ENCODE peak calls at places on chromosomes 5 and 9, in four cellular contexts. R, P, Z and G are unnamed samples.

GRCh38 chr5:80346055-80346454 is 26.3 kb downstream of the SPZ1 start:
- DNase-seq in R (no peak), P (peak), Z (no peak), G (peak)

GRCh38 chr9:127680846-127681245 is 25.9 kb upstream of the CFAP157 start:
- DNase-seq in R (no peak), P (no peak), Z (no peak), G (no peak)

GRCh38 chr5:116732591-116732990 is 158.0 kb upstream of the SEMA6A start:
- DNase-seq in R (no peak), P (peak), Z (no peak), G (no peak)

GRCh38 chr9:109767404-109767803 is 12.6 kb upstream of the PALM2AKAP2 start:
- DNase-seq in R (no peak), P (peak), Z (peak), G (no peak)

GRCh38 chr9:37061763-37062162 is 27.7 kb upstream of the PAX5 start:
- DNase-seq in R (no peak), P (no peak), Z (no peak), G (peak)

GRCh38 chr5:128053291-128053954 is 30.1 kb upstream of the SLC12A2 start:
- DNase-seq in R (no peak), P (no peak), Z (no peak), G (no peak)

GRCh38 chr5:62786099-62786498 is 207.5 kb downstream of the LRRC70 start:
- DNase-seq in R (no peak), P (no peak), Z (no peak), G (no peak)

GRCh38 chr9:127388856-127389238 is 8.1 kb upstream of the SLC2A8 start:
- DNase-seq in R (no peak), P (no peak), Z (no peak), G (peak)

GRCh38 chr5:78504726-78505431 is 143.7 kb downstream of the LHFPL2 start:
- DNase-seq in R (no peak), P (peak), Z (no peak), G (peak)

GRCh38 chr9:95130484-95130883 is 187.0 kb downstream of the FANCC start:
- DNase-seq in R (no peak), P (peak), Z (no peak), G (no peak)

GRCh38 chr5:110846621-110847020 is 107.8 kb downstream of the SLC25A46 start:
- DNase-seq in R (no peak), P (no peak), Z (no peak), G (peak)

GRCh38 chr5:143889986-143890385 is 78.0 kb downstream of the HMHB1 start:
- DNase-seq in R (no peak), P (no peak), Z (no peak), G (peak)

GRCh38 chr9:136853596-136854112 is 1.5 kb downstream of the MAMDC4 start:
- DNase-seq in R (no peak), P (no peak), Z (peak), G (no peak)

GRCh38 chr9:91945277-91946074 is 4.6 kb downstream of the ROR2 start:
- DNase-seq in R (no peak), P (peak), Z (no peak), G (peak)

GRCh38 chr5:82349651-82350050 is 71.5 kb upstream of the RPS23 start:
- DNase-seq in R (peak), P (peak), Z (peak), G (no peak)

GRCh38 chr5:132238169-132238744 is 10.6 kb upstream of the P4HA2 start:
- DNase-seq in R (peak), P (peak), Z (peak), G (peak)

GRCh38 chr9:101463397-101463796 is 27.8 kb upstream of the ALDOB start:
- DNase-seq in R (no peak), P (no peak), Z (no peak), G (no peak)

GRCh38 chr5:166285385-166285784 is 2006.1 kb upstream of the WWC1 start:
- DNase-seq in R (no peak), P (peak), Z (no peak), G (no peak)

GRCh38 chr5:102738037-102738436 is 17.1 kb upstream of the PAM start:
- DNase-seq in R (no peak), P (no peak), Z (no peak), G (no peak)

GRCh38 chr5:156594406-156594805 is 255.7 kb upstream of the PPP1R2B start:
- DNase-seq in R (no peak), P (no peak), Z (no peak), G (no peak)

GRCh38 chr9:111399772-111400563 is 69.9 kb upstream of the OR2K2 start:
- DNase-seq in R (no peak), P (peak), Z (peak), G (no peak)

GRCh38 chr9:76644171-76644570 is 120.1 kb upstream of the PCA3 start:
- DNase-seq in R (no peak), P (no peak), Z (no peak), G (no peak)

GRCh38 chr9:134167530-134167931 is 3.2 kb upstream of the RNU6ATAC start:
- DNase-seq in R (no peak), P (no peak), Z (no peak), G (peak)

GRCh38 chr5:26553079-26553478 is 485.3 kb downstream of the CDH9 start:
- DNase-seq in R (peak), P (no peak), Z (no peak), G (no peak)

GRCh38 chr5:137303509-137303908 is 195.6 kb downstream of the SPOCK1 start:
- DNase-seq in R (no peak), P (no peak), Z (no peak), G (no peak)

GRCh38 chr5:172618574-172619365 is 22.3 kb upstream of the NEURL1B start:
- DNase-seq in R (no peak), P (no peak), Z (no peak), G (no peak)

GRCh38 chr9:121105531-121105930 is 30.8 kb downstream of the CNTRL start:
- DNase-seq in R (no peak), P (peak), Z (no peak), G (no peak)

GRCh38 chr5:155726267-155726666 is 600.7 kb upstream of the SGCD start:
- DNase-seq in R (peak), P (peak), Z (peak), G (no peak)

GRCh38 chr9:87084407-87084806 is 137.1 kb upstream of the GAS1 start:
- DNase-seq in R (no peak), P (no peak), Z (no peak), G (no peak)

GRCh38 chr5:84635235-84636055 is 250.8 kb upstream of the EDIL3 start:
- DNase-seq in R (no peak), P (no peak), Z (no peak), G (no peak)

GRCh38 chr5:95628933-95629332 is 9.0 kb downstream of the GPR150 start:
- DNase-seq in R (no peak), P (peak), Z (no peak), G (peak)

GRCh38 chr9:76654575-76654974 is 109.7 kb upstream of the PCA3 start:
- DNase-seq in R (no peak), P (no peak), Z (no peak), G (peak)

GRCh38 chr9:124320062-124320973 is 62.6 kb downstream of the NEK6 start:
- DNase-seq in R (peak), P (peak), Z (peak), G (peak)

GRCh38 chr5:143395638-143396352 is 7.7 kb downstream of the NR3C1 start:
- DNase-seq in R (no peak), P (no peak), Z (no peak), G (no peak)

GRCh38 chr5:127884416-127884815 is 181.2 kb downstream of the CCDC192 start:
- DNase-seq in R (no peak), P (no peak), Z (no peak), G (no peak)

GRCh38 chr5:83964235-83964634 is 243.6 kb upstream of the HAPLN1 start:
- DNase-seq in R (no peak), P (peak), Z (no peak), G (peak)

GRCh38 chr9:104553261-104553660 is 15.7 kb upstream of the OR13C8 start:
- DNase-seq in R (no peak), P (no peak), Z (no peak), G (no peak)

GRCh38 chr9:114606597-114607207 is 4.4 kb upstream of the TMEM268 start:
- DNase-seq in R (no peak), P (no peak), Z (no peak), G (no peak)

GRCh38 chr5:62333250-62333800 is 27.3 kb downstream of the KIF2A start:
- DNase-seq in R (no peak), P (no peak), Z (no peak), G (no peak)

DNA sequence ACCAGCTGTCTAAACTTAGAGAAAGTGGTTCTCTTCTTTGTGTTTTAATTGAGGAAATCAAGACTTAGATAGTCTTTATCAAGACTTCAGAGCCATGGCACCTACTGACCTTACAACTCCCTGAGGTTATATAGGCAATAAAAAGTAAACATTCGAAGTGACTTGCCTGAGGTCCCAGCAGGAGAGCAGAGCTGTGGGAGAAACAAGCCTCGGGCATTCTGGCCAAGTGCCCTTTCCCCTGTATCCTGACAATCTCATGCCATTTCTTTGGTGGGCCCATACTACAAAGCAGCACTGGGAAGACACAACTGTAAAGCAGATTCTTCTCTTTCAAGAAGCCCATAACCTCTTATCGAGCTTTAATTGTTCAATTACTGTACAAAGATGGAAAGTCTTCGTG is 23.1 kb downstream of the FREM1 start:
- DNase-seq in R (no peak), P (no peak), Z (no peak), G (no peak)
- H2BK5ac ChIP-seq in R (no peak), P (no peak), Z (no peak), G (no peak)

GRCh38 chr5:67311208-67311607 is 114.6 kb upstream of the CD180 start:
- DNase-seq in R (no peak), P (no peak), Z (no peak), G (no peak)

GRCh38 chr5:67315082-67315801 is 118.6 kb upstream of the CD180 start:
- DNase-seq in R (peak), P (peak), Z (no peak), G (peak)

GRCh38 chr5:67318746-67319145 is 122.1 kb upstream of the CD180 start:
- DNase-seq in R (no peak), P (no peak), Z (no peak), G (no peak)

GRCh38 chr5:67319935-67320725 is 123.5 kb upstream of the CD180 start:
- DNase-seq in R (no peak), P (no peak), Z (no peak), G (peak)

DNA sequence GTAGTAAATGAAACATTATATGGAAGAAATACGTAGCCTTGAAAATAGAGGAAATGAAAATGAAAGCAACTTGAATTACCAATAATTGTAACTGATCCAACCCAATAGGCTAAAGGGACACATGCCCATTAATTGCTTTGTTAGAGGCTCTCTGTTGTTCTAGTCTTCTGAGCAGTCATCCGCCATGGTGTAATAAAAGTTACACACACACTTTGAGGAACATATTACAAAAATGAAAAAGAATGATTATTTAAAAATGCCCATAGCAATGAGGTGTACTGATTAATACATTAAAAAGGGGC is 119.2 kb upstream of the CD180 start:
- DNase-seq in R (no peak), P (no peak), Z (no peak), G (no peak)
- H2BK120ac ChIP-seq in R (no peak), P (no peak), Z (no peak), G (no peak)

GRCh38 chr5:15499528-15500325 is at the start of gene FBXL7:
- DNase-seq in R (peak), P (peak), Z (peak), G (no peak)
- H3K9ac ChIP-seq in R (peak), P (peak), Z (peak), G (peak)

DNA sequence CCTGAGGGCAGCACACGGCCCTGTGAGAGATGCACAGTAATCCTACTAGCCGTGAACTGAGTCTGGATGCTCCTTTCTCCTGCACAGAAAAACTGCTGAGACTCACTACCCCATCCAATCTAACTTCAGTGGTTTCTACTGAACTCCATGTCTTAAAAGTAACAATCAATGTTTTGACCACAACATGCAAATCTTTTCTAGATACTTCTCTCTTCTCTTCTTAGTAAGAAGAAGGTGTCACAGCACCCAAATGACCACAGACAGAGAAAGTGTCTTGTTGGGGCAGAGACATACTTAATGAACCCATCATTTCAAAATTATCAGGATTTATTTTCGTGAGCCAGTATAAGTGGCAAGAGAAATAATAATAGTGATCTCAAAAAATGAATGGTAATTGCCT is 285.8 kb upstream of the MEF2C start:
- DNase-seq in R (no peak), P (no peak), Z (no peak), G (no peak)
- H2BK5ac ChIP-seq in R (no peak), P (no peak), Z (no peak), G (no peak)